ENCODE peak calls at places on chromosomes 11 and 22, in six cellular contexts. U is esophagus squamous epithelium, G is uterus, L is heart left ventricle, T is suprapubic skin, V is lower leg skin. I is an unnamed sample.
A peak's percentile ranks its signal among the peaks of the same experiment; 100 is the strongest.

GRCh38 chr22:50191041-50191740 is 5.5 kb downstream of the TRABD start:
- DNase-seq in T (no peak), G (no peak), V (no peak), L (peak; percentile 62), U (peak; percentile 56), I (no peak)

GRCh38 chr11:117805048-117805447 is 8.0 kb upstream of the DSCAML1 start:
- DNase-seq in V (no peak), T (no peak), G (no peak), L (no peak), U (no peak), I (no peak)

GRCh38 chr11:297666-298405 is 1.5 kb downstream of the IFITM5 start:
- DNase-seq in U (no peak), T (peak; percentile 80), G (peak; percentile 16), V (peak; percentile 92), L (peak; percentile 65), I (no peak)

GRCh38 chr22:20550851-20551744 is 43.7 kb downstream of the MED15 start:
- DNase-seq in U (no peak), L (peak; percentile 58), V (no peak), T (no peak), G (peak; percentile 71), I (no peak)

GRCh38 chr22:23675502-23676415 is 15.1 kb upstream of the RGL4 start:
- DNase-seq in U (no peak), L (no peak), T (peak; percentile 45), V (peak; percentile 75), G (no peak), I (no peak)

GRCh38 chr11:100574894-100575769 is 112.0 kb upstream of the ARHGAP42 start:
- DNase-seq in U (no peak), T (no peak), L (no peak), V (no peak), G (no peak), I (no peak)

GRCh38 chr22:46367707-46368191 is 32.2 kb downstream of the TRMU start:
- DNase-seq in V (peak; percentile 92), G (no peak), U (no peak), T (no peak), L (peak; percentile 69), I (peak; percentile 83)

GRCh38 chr11:46666516-46666915 is 33.9 kb downstream of the ARHGAP1 start:
- DNase-seq in U (no peak), V (peak; percentile 36), L (peak; percentile 63), G (peak; percentile 53), T (peak; percentile 50), I (no peak)

GRCh38 chr22:36358533-36359171 is 29.1 kb downstream of the MYH9 start:
- DNase-seq in L (no peak), V (no peak), U (no peak), G (no peak), T (no peak), I (no peak)

GRCh38 chr11:115564851-115565250 is 60.6 kb upstream of the CADM1 start:
- DNase-seq in V (peak; percentile 39), U (no peak), G (no peak), T (no peak), L (no peak), I (no peak)

GRCh38 chr11:92981508-92982043 is 12.1 kb downstream of the MTNR1B start:
- DNase-seq in G (no peak), L (no peak), T (no peak), U (no peak), V (no peak), I (no peak)

GRCh38 chr11:100876826-100877545 is 189.9 kb downstream of the ARHGAP42 start:
- DNase-seq in U (no peak), G (no peak), L (no peak), V (no peak), T (no peak), I (peak; percentile 25)

GRCh38 chr11:115498354-115498753 is 5.9 kb downstream of the CADM1 start:
- DNase-seq in U (no peak), G (no peak), V (no peak), T (no peak), L (no peak), I (no peak)

GRCh38 chr22:30422481-30423295 is 2.9 kb upstream of the MTFP1 start:
- DNase-seq in V (peak; percentile 94), U (no peak), T (peak; percentile 84), L (peak; percentile 55), G (peak; percentile 68), I (no peak)

GRCh38 chr11:132114185-132114584 is 743.8 kb downstream of the NTM start:
- DNase-seq in G (no peak), T (no peak), U (no peak), V (no peak), L (peak; percentile 52), I (no peak)

DNA sequence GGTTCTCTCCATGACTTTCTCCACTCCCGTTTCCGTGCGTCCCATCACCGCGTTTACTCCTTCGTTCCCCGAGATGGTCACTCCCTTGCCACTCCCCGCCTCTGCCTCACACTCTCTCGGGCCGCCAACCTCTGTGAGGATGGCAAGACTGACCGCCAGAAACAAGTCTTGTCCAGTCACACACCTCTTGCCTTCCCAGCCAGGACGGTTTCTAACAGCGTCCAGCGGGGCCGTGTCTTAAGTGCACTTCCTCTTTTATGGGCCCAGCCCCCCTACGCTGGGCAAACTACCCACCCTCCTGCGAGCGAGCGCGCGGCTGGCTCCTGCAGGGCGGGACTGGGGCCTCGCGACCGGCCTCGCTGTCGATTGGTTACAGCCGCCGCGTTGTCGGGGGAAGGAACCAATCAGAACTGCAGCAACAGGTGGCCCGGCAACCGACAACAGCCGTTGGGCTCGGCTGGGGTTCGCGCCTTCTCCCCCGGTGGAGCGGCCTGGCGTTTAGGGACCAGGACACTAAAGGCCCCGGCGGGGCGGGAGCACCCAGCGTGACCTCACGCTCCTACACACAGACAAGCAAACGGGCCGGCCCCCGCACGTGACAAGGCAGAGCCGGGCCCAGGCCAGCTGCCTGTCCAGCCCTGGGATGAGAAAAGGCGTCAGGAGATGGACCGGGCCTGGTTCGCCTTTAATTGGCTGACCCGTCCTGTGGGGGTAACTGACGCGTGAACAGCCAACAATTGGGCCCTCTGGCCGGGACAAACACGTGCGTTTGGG is 534 bp upstream of the UCP2 start:
- DNase-seq in U (peak; percentile 80), V (peak; percentile 98), L (peak; percentile 94), T (peak; percentile 96), G (peak; percentile 80), I (peak; percentile 90)
- TF ChIP-seq POLR2A in U (no peak), V (no peak), L (peak; percentile 46), T (peak; percentile 55), G (no peak), I (peak; percentile 44)

GRCh38 chr11:66546966-66547661 is 411 bp downstream of the ACTN3 start:
- DNase-seq in T (no peak), U (no peak), G (no peak), V (no peak), L (no peak), I (no peak)

GRCh38 chr11:66547662-66548009 is 933 bp downstream of the ACTN3 start:
- DNase-seq in T (no peak), U (no peak), L (no peak), V (no peak), G (no peak), I (no peak)

GRCh38 chr11:66548041-66548440 is 1.3 kb downstream of the ACTN3 start:
- DNase-seq in L (no peak), T (no peak), U (no peak), G (no peak), V (no peak), I (no peak)

GRCh38 chr11:66546368-66546965 is at the start of gene ACTN3:
- DNase-seq in V (no peak), U (no peak), G (peak; percentile 64), L (peak; percentile 46), T (no peak), I (no peak)

GRCh38 chr11:66545701-66546367 is at the start of gene ZDHHC24:
- DNase-seq in T (peak; percentile 98), V (peak; percentile 99), G (peak; percentile 97), L (peak; percentile 99), U (peak; percentile 81), I (peak; percentile 99)
- TF ChIP-seq POLR2A in T (no peak), V (no peak), G (peak; percentile 36), L (peak; percentile 78), U (no peak), I (peak; percentile 92)

GRCh38 chr11:10455637-10456487 is 798 bp downstream of the AMPD3 start:
- DNase-seq in V (no peak), T (no peak), U (peak; percentile 25), G (peak; percentile 64), L (peak; percentile 60), I (peak; percentile 97)
- TF ChIP-seq POLR2A in V (no peak), T (no peak), U (no peak), G (no peak), L (no peak), I (no peak)

DNA sequence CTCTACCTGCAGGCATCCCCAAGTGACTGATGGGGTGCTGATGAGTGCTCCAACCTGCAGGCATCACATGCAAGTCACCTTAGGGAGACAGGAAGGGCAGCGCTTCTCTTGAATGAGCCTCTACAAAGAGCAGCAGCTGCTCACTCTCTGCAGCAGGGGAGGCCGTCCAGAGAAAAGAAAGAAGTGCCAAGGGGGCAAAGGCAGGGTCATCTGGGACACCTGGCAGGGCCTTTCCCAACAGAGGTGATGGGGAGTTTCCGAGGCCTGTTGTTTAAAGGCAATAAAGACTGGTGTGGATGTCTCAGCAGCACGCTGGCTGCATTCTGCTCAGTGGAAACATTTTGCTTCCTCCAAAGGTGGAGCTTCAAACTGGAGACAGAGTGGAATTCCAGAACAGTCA is 113.7 kb downstream of the ETS1 start:
- DNase-seq in T (no peak), U (no peak), L (no peak), G (no peak), V (no peak), I (no peak)
- TF ChIP-seq POLR2A in T (no peak), U (no peak), L (no peak), G (no peak), V (no peak), I (no peak)

GRCh38 chr22:38184788-38185187 is 3.2 kb upstream of the PLA2G6 start:
- DNase-seq in U (no peak), V (no peak), L (no peak), T (no peak), G (no peak), I (no peak)

GRCh38 chr22:38177044-38177443 is 4.6 kb downstream of the PLA2G6 start:
- DNase-seq in V (no peak), G (no peak), L (no peak), U (no peak), T (no peak), I (no peak)

GRCh38 chr22:38177926-38178604 is 3.6 kb downstream of the PLA2G6 start:
- DNase-seq in U (no peak), G (peak; percentile 38), L (no peak), T (no peak), V (peak; percentile 94), I (peak; percentile 53)

GRCh38 chr22:38180841-38181452 is 683 bp downstream of the PLA2G6 start:
- DNase-seq in U (no peak), L (no peak), T (no peak), V (peak; percentile 93), G (no peak), I (no peak)

GRCh38 chr22:38181453-38182200 is at the start of gene PLA2G6:
- DNase-seq in T (peak; percentile 99), G (peak; percentile 98), V (peak; percentile 100), U (peak; percentile 89), L (peak; percentile 99), I (peak; percentile 80)
- TF ChIP-seq POLR2A in T (no peak), G (peak; percentile 69), V (no peak), U (no peak), L (peak; percentile 59), I (peak; percentile 14)